ENCODE peak calls at places on chromosomes 2 and 18, in seven cellular contexts. S is heart right ventricle; G is trophoblast cell; C is mesendoderm; K is heart left ventricle; W is HL-60; T is CD8-positive, alpha-beta T cell. X is an unnamed sample.

GRCh38 chr18:13629841-13630747 is 96.3 kb downstream of the FAM210A start:
- DNase-seq in G (peak), K (peak), S (peak), C (peak), T (peak), W (peak), X (peak)

GRCh38 chr2:240293865-240294461 is 141.5 kb upstream of the GPC1 start:
- DNase-seq in G (no peak), T (no peak), C (peak), K (peak), W (no peak), S (peak), X (no peak)

GRCh38 chr2:95500854-95501253 is 16.3 kb upstream of the TRIM43B start:
- DNase-seq in W (no peak), C (no peak), T (no peak), K (no peak), S (no peak), G (no peak), X (no peak)

GRCh38 chr2:58906151-58906645 is 665.1 kb upstream of the FANCL start:
- DNase-seq in C (no peak), W (no peak), G (no peak), K (no peak), T (no peak), S (no peak), X (no peak)

GRCh38 chr2:233153146-233153798 is 93.1 kb downstream of the INPP5D start:
- DNase-seq in W (no peak), T (no peak), K (no peak), C (no peak), S (no peak), G (no peak), X (no peak)

GRCh38 chr2:197255550-197255949 is 55.0 kb downstream of the ANKRD44 start:
- DNase-seq in T (peak), S (peak), W (peak), K (peak), C (peak), G (peak), X (peak)

GRCh38 chr2:68911714-68912510 is 40.7 kb upstream of the BMP10 start:
- DNase-seq in K (no peak), C (no peak), W (peak), T (no peak), G (no peak), S (no peak), X (peak)

GRCh38 chr18:68699043-68699442 is 15.9 kb downstream of the TMX3 start:
- DNase-seq in S (no peak), T (no peak), K (no peak), W (no peak), G (no peak), C (no peak), X (no peak)

GRCh38 chr18:77098033-77098432 is 34.5 kb downstream of the MBP start:
- DNase-seq in T (no peak), S (no peak), C (no peak), W (peak), G (no peak), K (no peak), X (no peak)

GRCh38 chr2:70959851-70960832 is 18.3 kb upstream of the ANKRD53 start:
- DNase-seq in S (no peak), W (no peak), C (no peak), T (no peak), K (peak), G (peak), X (no peak)

GRCh38 chr2:120243211-120243610 is 9.4 kb upstream of the RALB start:
- DNase-seq in W (no peak), G (peak), K (no peak), T (no peak), S (no peak), C (peak), X (no peak)

GRCh38 chr2:185181901-185182300 is 556.7 kb upstream of the FSIP2 start:
- DNase-seq in T (no peak), G (no peak), S (no peak), K (no peak), W (peak), C (no peak), X (no peak)

GRCh38 chr2:120722603-120723421 is 12.9 kb upstream of the GLI2 start:
- DNase-seq in W (no peak), K (no peak), S (peak), T (no peak), C (peak), G (no peak), X (no peak)

GRCh38 chr2:236546561-236546961 is 23.1 kb upstream of the ACKR3 start:
- DNase-seq in S (no peak), K (no peak), W (no peak), C (no peak), T (peak), G (no peak), X (peak)

GRCh38 chr2:190504912-190505311 is 29.6 kb downstream of the NEMP2 start:
- DNase-seq in K (no peak), C (no peak), S (no peak), W (no peak), T (no peak), G (peak), X (no peak)

GRCh38 chr2:68107475-68107874 is 44.7 kb upstream of the C1D start:
- DNase-seq in G (no peak), T (no peak), K (no peak), W (no peak), C (no peak), S (no peak), X (no peak)

GRCh38 chr2:46645681-46646162 is 166.4 kb downstream of the TMEM247 start:
- DNase-seq in K (peak), W (no peak), T (no peak), G (peak), S (peak), C (no peak), X (no peak)

GRCh38 chr2:109663721-109664120 is 49.6 kb downstream of the SOWAHC start:
- DNase-seq in W (no peak), K (peak), C (no peak), T (no peak), S (peak), G (no peak), X (no peak)

GRCh38 chr2:34907812-34908211 is 1308.7 kb upstream of the FAM98A start:
- DNase-seq in C (no peak), K (no peak), T (no peak), W (no peak), S (no peak), G (no peak), X (no peak)

GRCh38 chr18:11902522-11903292 is 5.4 kb downstream of the MPPE1 start:
- DNase-seq in S (no peak), G (no peak), K (no peak), T (no peak), W (no peak), C (peak), X (no peak)

GRCh38 chr2:94874277-94874997 is 3.2 kb downstream of the TEKT4 start:
- DNase-seq in K (no peak), C (peak), S (no peak), T (peak), W (peak), G (peak), X (peak)

GRCh38 chr2:41963661-41964525 is 83.9 kb upstream of the PKDCC start:
- DNase-seq in T (no peak), W (no peak), S (peak), K (peak), G (peak), C (peak), X (no peak)

GRCh38 chr18:62437520-62438329 is 85.1 kb upstream of the ZCCHC2 start:
- DNase-seq in K (no peak), T (no peak), S (no peak), C (no peak), G (no peak), W (no peak), X (no peak)

GRCh38 chr2:239602290-239603282 is 201.8 kb upstream of the HDAC4 start:
- DNase-seq in S (no peak), T (peak), K (no peak), G (no peak), W (no peak), C (no peak), X (peak)

GRCh38 chr2:119282966-119283511 is 59.4 kb downstream of the STEAP3 start:
- DNase-seq in W (no peak), C (no peak), T (no peak), K (peak), S (peak), G (no peak), X (no peak)

GRCh38 chr2:127067620-127068350 is 39.2 kb downstream of the BIN1 start:
- DNase-seq in K (peak), G (peak), T (peak), S (peak), W (peak), C (peak), X (peak)

GRCh38 chr2:127065299-127065931 is 41.5 kb downstream of the BIN1 start:
- DNase-seq in G (no peak), K (no peak), W (no peak), S (no peak), C (no peak), T (no peak), X (no peak)

GRCh38 chr2:127066942-127067341 is 40.0 kb downstream of the BIN1 start:
- DNase-seq in T (no peak), C (no peak), G (peak), W (no peak), S (peak), K (no peak), X (no peak)

GRCh38 chr2:127064642-127065250 is 42.2 kb downstream of the BIN1 start:
- DNase-seq in S (peak), C (peak), T (peak), K (peak), W (peak), G (peak), X (no peak)

DNA sequence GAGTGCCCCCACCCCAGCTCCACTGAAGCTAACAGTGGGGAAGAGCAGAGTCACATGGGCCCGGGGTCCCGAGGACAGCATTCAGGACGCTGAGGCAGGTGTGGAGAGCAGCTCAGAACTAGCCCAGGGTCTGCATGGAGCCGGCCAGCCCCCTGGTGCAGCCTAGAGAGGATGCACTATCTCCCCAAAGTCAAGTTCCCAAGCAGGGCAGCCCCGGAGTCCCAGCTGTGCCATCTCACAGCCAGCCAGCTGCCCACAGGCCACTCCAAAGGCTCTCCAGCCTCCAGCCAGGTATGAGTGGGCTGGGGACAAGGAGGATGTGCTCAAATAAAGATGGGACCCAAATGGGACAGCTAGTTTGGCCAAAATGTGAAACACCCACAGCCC is 41.0 kb downstream of the BIN1 start:
- DNase-seq in W (no peak), K (no peak), T (no peak), S (no peak), C (no peak), G (no peak), X (no peak)
- H3K4me3 ChIP-seq in W (no peak), K (no peak), T (no peak), S (no peak), C (no peak), G (no peak), X (no peak)

DNA sequence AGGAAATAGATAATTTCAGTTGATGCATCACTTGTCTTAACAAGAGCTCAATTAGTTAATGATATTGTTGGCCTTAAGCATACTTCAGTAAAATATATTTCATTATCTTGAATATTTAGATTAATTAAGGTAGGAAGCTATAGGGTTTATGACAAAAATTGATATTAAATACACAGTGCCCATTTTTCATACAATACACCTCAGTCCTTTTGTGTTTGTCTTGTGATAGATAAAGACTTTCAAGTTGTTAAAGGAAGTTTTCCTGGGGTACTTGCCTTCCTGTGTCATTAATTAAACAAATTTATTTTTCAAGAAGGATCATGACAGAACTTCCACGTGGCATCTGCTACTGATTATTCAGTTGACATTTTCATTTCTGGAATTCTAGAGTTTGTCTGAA is 420.5 kb downstream of the MTX2 start:
- DNase-seq in C (no peak), S (no peak), K (no peak), T (no peak), G (no peak), W (no peak), X (no peak)
- H3K27ac ChIP-seq in C (no peak), S (no peak), K (no peak), T (no peak), G (no peak), W (no peak), X (no peak)

GRCh38 chr2:37892436-37893114 is 32.5 kb upstream of the RMDN2 start:
- DNase-seq in G (no peak), W (peak), T (no peak), S (no peak), K (no peak), C (no peak), X (no peak)
- H3K4me3 ChIP-seq in G (no peak), W (no peak), T (no peak), S (no peak), K (no peak), C (no peak), X (no peak)

DNA sequence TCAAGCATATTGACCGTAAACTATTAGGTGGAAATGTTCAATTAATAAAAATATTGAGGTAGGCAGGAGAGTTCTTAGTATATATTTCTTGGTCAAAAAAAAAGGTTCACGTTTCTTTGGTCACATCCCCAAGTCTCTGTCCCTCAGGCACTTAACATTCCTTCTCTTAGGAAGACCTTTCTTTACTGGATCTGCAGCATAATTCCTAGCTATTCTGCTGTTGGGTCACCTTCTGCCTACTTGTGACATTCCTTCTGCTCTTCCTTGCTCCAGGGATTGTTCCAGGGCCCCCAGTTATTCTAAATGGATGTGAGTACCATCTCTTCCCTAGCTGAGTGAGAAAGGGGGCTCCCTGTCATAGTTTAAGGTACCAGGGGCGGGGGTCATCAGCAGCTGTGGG is 4.2 kb downstream of the UGP2 start:
- DNase-seq in C (peak), S (no peak), T (no peak), G (peak), K (no peak), W (no peak), X (no peak)
- H3K27ac ChIP-seq in C (no peak), S (peak), T (no peak), G (peak), K (peak), W (no peak), X (peak)

DNA sequence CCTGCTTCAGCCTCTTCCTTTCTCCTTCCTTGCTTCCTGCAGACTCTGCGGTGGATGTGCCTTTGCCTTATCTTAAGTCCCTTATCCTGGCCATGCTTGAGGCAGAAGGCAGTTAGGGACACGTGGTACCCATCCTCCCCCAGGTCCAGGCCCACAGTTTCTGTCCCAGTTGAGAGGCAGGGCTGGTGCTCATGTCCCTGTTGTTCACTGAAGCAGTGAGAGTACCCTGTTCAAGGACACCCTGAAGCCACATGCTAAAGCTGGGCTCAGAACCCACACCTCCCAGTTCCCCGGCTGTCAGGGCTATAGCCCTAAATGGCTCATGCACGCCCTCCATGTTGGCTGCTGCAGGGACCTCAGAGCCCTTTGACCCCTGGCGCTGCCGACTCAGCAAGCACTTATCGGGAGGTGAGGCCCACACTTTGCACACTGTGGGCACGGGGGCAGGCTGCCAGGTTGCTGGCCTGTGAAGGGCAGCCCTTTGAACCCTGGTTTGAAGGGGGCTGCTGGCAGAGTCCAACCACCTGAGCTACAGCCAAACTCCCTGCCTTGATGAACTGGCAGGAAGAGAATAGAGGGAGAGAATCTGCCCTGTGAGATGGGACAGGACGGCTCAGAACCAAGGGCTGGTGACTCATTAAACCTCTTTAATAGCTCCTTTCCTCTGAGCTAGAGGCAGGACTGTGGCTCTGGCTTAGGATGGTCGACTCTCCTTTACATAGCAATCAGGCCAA is 6.3 kb downstream of the KHK start:
- DNase-seq in K (no peak), G (no peak), W (no peak), C (no peak), T (no peak), S (no peak), X (no peak)
- H3K4me3 ChIP-seq in K (no peak), G (no peak), W (no peak), C (no peak), T (no peak), S (no peak), X (no peak)

DNA sequence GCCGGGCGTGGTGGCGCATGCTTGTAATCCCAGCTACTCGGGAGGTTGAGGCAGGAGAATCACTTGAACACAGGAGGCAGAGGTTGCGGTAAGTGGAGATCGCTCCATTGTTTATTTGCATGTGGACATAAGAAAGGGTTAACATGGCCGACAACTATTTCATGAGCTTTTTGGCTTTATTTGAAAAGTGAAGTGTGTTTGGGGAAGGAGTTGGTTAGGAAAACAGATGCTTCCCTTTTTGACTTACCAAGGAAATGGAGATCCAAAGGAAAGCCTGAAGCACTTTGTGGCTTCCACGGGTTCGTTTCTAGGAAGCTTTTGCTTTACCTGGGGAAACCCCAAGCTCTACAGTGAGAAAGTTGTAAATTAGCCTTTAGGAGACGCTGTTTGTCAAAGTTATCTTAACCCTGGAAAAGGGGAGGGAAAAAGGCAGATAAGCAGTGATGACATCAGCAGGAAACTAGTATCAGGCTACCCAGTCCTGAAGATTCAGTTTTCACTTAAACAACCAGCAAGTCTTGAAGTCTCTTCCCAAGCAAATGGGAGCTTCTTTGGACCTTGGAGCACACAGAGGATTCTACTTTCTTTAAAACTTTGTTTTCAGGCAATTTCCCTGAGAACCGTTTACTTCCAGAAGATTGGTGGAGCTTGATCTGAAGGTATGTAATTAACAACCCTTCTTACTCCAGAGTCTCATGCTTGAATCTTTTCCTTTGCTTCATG is at the start of gene CASP10:
- DNase-seq in C (peak), S (no peak), K (peak), W (peak), G (peak), T (no peak), X (peak)
- H3K27ac ChIP-seq in C (no peak), S (peak), K (peak), W (peak), G (no peak), T (peak), X (peak)

DNA sequence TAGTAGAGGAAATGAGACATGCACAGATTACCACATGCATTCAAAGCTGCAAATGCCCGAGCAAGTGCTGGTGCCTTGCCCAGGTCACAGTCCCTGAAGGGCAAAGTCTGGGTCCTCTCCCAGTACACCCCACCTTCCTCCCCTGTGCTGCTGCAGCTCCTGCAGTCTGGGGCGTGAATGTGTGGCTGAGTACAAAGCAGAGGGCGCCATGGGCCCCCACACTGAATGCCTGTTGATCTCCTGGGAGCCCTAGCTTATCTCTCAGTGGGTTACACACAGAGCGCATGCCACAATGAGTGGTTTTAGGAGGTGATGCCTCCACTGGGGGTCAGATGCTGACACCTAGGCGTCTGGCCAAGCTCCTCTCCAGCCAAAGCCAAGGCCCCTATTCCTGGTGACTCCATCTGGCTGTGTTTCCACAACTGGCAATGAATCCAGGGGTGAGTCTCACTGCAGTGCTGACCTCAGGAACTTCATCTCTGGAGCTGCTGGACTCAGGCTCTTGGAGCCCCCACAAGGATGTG is 135.4 kb downstream of the CTIF start:
- DNase-seq in S (peak), K (peak), C (no peak), T (no peak), W (no peak), G (no peak), X (no peak)
- H3K4me3 ChIP-seq in S (no peak), K (no peak), C (no peak), T (no peak), W (no peak), G (no peak), X (no peak)

GRCh38 chr18:35514283-35514682 is 16.5 kb upstream of the INO80C start:
- DNase-seq in S (no peak), T (no peak), C (no peak), W (no peak), K (no peak), G (no peak), X (no peak)
- H3K27ac ChIP-seq in S (no peak), T (no peak), C (no peak), W (no peak), K (no peak), G (peak), X (no peak)

DNA sequence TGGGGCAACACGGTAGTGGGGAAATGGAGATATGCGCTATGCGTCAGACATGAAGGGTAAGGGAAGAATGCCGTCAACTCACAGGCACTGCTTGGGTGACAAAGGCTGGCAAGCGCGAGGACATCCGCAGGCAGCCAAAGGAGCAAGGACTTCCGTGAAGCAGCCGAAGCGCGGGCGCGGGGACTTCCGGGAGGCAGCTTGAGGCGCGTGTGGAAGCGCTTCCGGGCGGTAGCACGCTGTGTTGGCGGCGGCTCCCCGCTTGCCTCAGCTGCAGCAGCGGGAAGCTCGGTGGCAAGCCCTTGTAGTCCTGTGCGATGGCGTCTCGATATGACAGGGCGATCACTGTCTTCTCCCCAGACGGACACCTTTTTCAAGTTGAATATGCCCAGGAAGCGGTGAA is at the start of gene PSMA8:
- DNase-seq in W (no peak), C (peak), G (peak), T (peak), K (peak), S (peak), X (no peak)
- H3K4me3 ChIP-seq in W (no peak), C (no peak), G (no peak), T (no peak), K (peak), S (no peak), X (no peak)

GRCh38 chr2:9639000-9639602 is 8.3 kb upstream of the YWHAQ start:
- DNase-seq in C (no peak), W (no peak), K (no peak), S (no peak), T (no peak), G (no peak), X (no peak)
- H3K27ac ChIP-seq in C (no peak), W (no peak), K (no peak), S (peak), T (no peak), G (no peak), X (no peak)

X was measured in DND-41.